ENCODE peak calls at places on chromosomes 4 and X, in seven cellular contexts. B is tibial nerve, U is sigmoid colon, W is suprapubic skin, L is ovary, Z is A549, Q is esophagus muscularis mucosa. C is an unnamed sample.

GRCh38 chr4:157315968-157316367 is 95.4 kb downstream of the GRIA2 start:
- DNase-seq in L (no peak), Q (no peak), Z (no peak), B (no peak), W (no peak), U (no peak), C (no peak)

GRCh38 chr4:162485486-162485885 is 321.7 kb upstream of the FSTL5 start:
- DNase-seq in Q (no peak), L (no peak), B (no peak), W (no peak), U (no peak), Z (no peak), C (no peak)

GRCh38 chrX:110795645-110796510 is at the start of gene CHRDL1:
- DNase-seq in Z (peak), W (peak), Q (no peak), L (peak), U (peak), B (peak), C (peak)

GRCh38 chrX:54930291-54931049 is 9.8 kb downstream of the TRO start:
- DNase-seq in U (no peak), L (no peak), B (no peak), W (no peak), Z (no peak), Q (no peak), C (no peak)

GRCh38 chr4:151575646-151576045 is 166.7 kb downstream of the FHIP1A start:
- DNase-seq in L (no peak), Z (no peak), B (no peak), W (no peak), U (no peak), Q (no peak), C (no peak)

GRCh38 chr4:94369046-94369445 is 26.4 kb upstream of the HPGDS start:
- DNase-seq in Q (no peak), B (no peak), L (no peak), Z (no peak), W (no peak), U (no peak), C (no peak)

GRCh38 chr4:104969394-104970066 is 177.1 kb upstream of the TET2 start:
- DNase-seq in W (no peak), L (no peak), Z (no peak), Q (no peak), U (no peak), B (no peak), C (no peak)

GRCh38 chr4:8215641-8216442 is 16.8 kb downstream of the SH3TC1 start:
- DNase-seq in W (no peak), Z (no peak), Q (no peak), B (no peak), U (no peak), L (no peak), C (no peak)

GRCh38 chr4:158458271-158458895 is 63.3 kb upstream of the RXFP1 start:
- DNase-seq in B (no peak), Z (no peak), U (no peak), Q (no peak), L (no peak), W (no peak), C (no peak)

GRCh38 chrX:38993500-38993899 is 192.2 kb downstream of the MID1IP1 start:
- DNase-seq in L (no peak), Z (no peak), Q (no peak), W (no peak), B (no peak), U (no peak), C (no peak)

GRCh38 chrX:152926923-152927322 is 29.1 kb downstream of the ZNF185 start:
- DNase-seq in L (no peak), U (no peak), B (no peak), Q (no peak), W (no peak), Z (no peak), C (no peak)

GRCh38 chrX:23100826-23101225 is 101.1 kb downstream of the DDX53 start:
- DNase-seq in W (no peak), Q (no peak), U (no peak), Z (no peak), B (no peak), L (no peak), C (no peak)

GRCh38 chr4:149959391-149959790 is 118.9 kb upstream of the DCLK2 start:
- DNase-seq in B (no peak), Z (no peak), U (no peak), L (no peak), W (no peak), Q (no peak), C (no peak)

GRCh38 chrX:123731987-123732678 is 719 bp downstream of the THOC2 start:
- DNase-seq in W (no peak), Z (peak), B (no peak), L (peak), U (no peak), Q (no peak), C (peak)

DNA sequence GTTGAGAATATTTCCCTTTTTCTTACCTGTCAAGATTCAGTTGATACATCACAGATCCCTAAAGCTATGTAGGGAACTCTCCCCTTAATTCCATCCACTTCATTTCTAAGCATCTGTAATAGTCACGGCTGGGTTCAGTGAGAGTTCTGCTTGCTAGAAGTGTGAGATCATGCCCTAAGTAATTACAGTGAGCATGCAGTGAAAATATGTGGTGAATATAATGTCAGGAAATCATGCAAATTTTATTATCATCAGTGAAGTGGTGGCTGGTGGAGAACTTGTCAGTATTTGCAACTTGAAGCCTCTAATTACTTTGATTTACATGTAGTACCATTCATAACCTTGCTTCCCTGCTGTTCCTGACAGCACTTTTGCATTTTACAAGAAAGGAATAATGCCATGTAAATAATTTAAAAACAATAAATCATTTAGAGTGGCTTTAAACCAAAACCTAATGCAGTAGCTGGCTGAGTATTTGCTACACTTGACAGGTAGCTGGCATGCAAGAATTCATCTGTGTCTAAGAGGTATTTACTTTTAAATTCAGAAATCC is 28.3 kb upstream of the CFAP299 start:
- DNase-seq in Z (no peak), W (no peak), U (no peak), Q (no peak), L (no peak), B (no peak), C (no peak)
- TF ChIP-seq EP300 in Z (no peak), W (no peak), U (no peak), Q (no peak), L (no peak), B (no peak), C (no peak)

GRCh38 chrX:28246675-28247074 is 265.4 kb upstream of the DCAF8L1 start:
- DNase-seq in U (no peak), B (no peak), L (no peak), W (no peak), Z (no peak), Q (no peak), C (no peak)
- TF ChIP-seq EP300 in U (no peak), B (no peak), L (no peak), W (no peak), Z (no peak), Q (no peak), C (no peak)

GRCh38 chr4:142088906-142089305 is 452.5 kb downstream of the IL15 start:
- DNase-seq in L (no peak), B (no peak), Q (no peak), Z (no peak), W (no peak), U (peak), C (no peak)

GRCh38 chr4:142092941-142093340 is 456.6 kb downstream of the IL15 start:
- DNase-seq in W (no peak), U (no peak), B (no peak), L (no peak), Z (no peak), Q (no peak), C (no peak)

GRCh38 chr4:142091691-142092182 is 455.4 kb downstream of the IL15 start:
- DNase-seq in B (no peak), Q (no peak), U (no peak), W (no peak), Z (peak), L (no peak), C (no peak)

GRCh38 chr4:142095886-142096605 is 459.7 kb downstream of the IL15 start:
- DNase-seq in U (peak), L (no peak), B (no peak), Q (no peak), Z (peak), W (no peak), C (no peak)

GRCh38 chr4:142091085-142091513 is 454.7 kb downstream of the IL15 start:
- DNase-seq in Z (peak), Q (no peak), B (no peak), L (no peak), W (no peak), U (no peak), C (no peak)
- TF ChIP-seq EP300 in Z (peak), Q (no peak), B (peak), L (peak), W (no peak), U (peak), C (peak)

DNA sequence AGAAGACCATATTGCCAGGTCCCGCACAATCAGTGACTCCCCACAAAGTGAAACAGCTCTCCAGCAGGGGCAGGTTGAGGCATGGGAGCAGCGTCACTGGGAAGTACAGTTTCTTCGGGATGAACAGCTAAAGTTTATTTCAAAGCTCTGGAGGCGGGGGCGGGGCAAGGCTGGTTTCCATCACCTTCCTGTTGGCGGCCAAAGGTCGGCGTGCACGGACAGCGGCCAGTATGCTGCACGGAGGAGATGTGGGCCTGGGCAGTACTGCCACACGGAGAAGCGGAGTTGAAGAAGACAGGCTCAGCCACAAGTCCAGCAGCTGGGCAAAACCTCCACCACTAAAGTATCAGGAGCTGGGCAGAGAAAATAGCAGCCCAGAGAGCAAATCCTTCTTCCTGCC is 964 bp upstream of the ZNF518B start:
- DNase-seq in W (no peak), U (no peak), L (peak), B (no peak), Z (no peak), Q (no peak), C (no peak)
- TF ChIP-seq EP300 in W (no peak), U (no peak), L (no peak), B (no peak), Z (no peak), Q (no peak), C (no peak)

DNA sequence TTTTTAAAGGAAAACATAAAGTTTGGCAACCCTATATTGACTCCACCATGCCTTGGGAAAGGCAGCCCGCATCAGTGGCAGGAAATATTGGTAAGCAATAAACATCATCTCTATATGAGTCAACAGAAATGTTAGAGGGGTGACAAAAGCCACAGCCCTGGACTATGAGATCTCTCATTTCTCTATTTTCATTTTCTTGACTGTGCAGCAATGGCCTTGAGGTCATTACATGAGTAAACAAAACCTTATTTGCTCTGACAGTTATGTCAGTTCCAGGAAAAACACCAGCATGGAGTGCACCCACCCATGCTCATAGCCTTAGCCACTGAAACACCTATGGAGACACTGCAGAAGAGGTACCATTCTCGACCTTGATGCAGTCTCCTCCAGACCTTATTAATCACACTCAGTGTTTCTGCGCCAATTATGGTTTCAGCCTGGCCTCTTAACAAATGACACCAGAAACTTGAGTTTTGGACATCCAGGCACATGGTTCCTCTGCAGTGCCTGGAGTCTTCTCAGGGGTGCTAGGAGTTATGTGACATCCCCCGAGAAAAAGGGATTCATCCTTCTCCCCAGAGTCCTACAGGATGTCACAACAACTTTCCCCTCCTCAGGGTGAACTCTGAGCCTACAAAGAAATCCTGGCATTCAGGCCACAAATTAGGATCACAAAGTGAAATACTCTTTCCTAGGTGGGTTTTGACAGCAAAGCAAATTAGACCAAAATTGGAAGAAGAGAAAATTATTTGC is 16.0 kb upstream of the HPGD start:
- DNase-seq in Q (no peak), B (no peak), L (no peak), Z (no peak), U (no peak), W (no peak), C (no peak)
- TF ChIP-seq EP300 in Q (no peak), B (no peak), L (no peak), Z (no peak), U (no peak), W (no peak), C (no peak)